ENCODE peak calls at places on chromosomes 16 and 17, in four cellular contexts. P is activated CD4-positive, alpha-beta T cell treated with anti-CD3 and anti-CD28 coated beads, Interleukin-2, amount 10 ng/mL, durations not matched to agents 7 days and 5 days; K is NCI-H1092 treated with DMSO at 0.1 percent for 48 hours; H is NCI-H1417. G is an unnamed sample.

GRCh38 chr17:67475161-67475887 is 98.2 kb downstream of the PITPNC1 start:
- DNase-seq in H (peak), P (peak), K (peak), G (peak)

GRCh38 chr17:5352681-5353289 is 66.7 kb downstream of the NUP88 start:
- DNase-seq in H (no peak), K (no peak), P (no peak), G (no peak)

GRCh38 chr17:46741122-46741725 is 77.3 kb downstream of the WNT3 start:
- DNase-seq in P (no peak), H (no peak), K (no peak), G (no peak)

GRCh38 chr16:30997000-30997886 is 12.2 kb downstream of the HSD3B7 start:
- DNase-seq in K (no peak), H (peak), P (peak), G (peak)

GRCh38 chr17:77885678-77886386 is 72.7 kb upstream of the TNRC6C start:
- DNase-seq in K (no peak), H (no peak), P (no peak), G (no peak)

GRCh38 chr16:1154887-1155331 is 2.0 kb downstream of the CACNA1H start:
- DNase-seq in P (no peak), K (no peak), H (no peak), G (no peak)

GRCh38 chr16:15598648-15599190 is 44.2 kb downstream of the MARF1 start:
- DNase-seq in K (no peak), H (no peak), P (no peak), G (no peak)

GRCh38 chr16:4176794-4177438 is 60.7 kb upstream of the ADCY9 start:
- DNase-seq in K (no peak), H (no peak), P (no peak), G (peak)

GRCh38 chr16:65975049-65975708 is 391.3 kb upstream of the CDH5 start:
- DNase-seq in K (no peak), H (no peak), P (no peak), G (no peak)

GRCh38 chr16:49521706-49522325 is 148.2 kb downstream of the C16orf78 start:
- DNase-seq in P (no peak), H (no peak), K (peak), G (no peak)

GRCh38 chr16:4940719-4941118 is 3.8 kb upstream of the PPL start:
- DNase-seq in H (no peak), P (no peak), K (no peak), G (no peak)

GRCh38 chr17:44536090-44536960 is 21.0 kb upstream of the FZD2 start:
- DNase-seq in H (no peak), K (no peak), P (no peak), G (no peak)

GRCh38 chr17:17206913-17207368 is 808 bp upstream of the PLD6 start:
- DNase-seq in K (peak), H (no peak), P (no peak), G (no peak)

GRCh38 chr16:1670866-1671265 is 7.2 kb upstream of the JPT2 start:
- DNase-seq in K (no peak), P (no peak), H (no peak), G (no peak)

GRCh38 chr17:5898406-5898805 is 171.8 kb upstream of the WSCD1 start:
- DNase-seq in H (no peak), P (no peak), K (no peak), G (no peak)

GRCh38 chr17:81909966-81910839 is 996 bp downstream of the PCYT2 start:
- DNase-seq in H (no peak), K (no peak), P (no peak), G (peak)

GRCh38 chr16:88264641-88265285 is 118.0 kb upstream of the ZNF469 start:
- DNase-seq in H (no peak), K (no peak), P (peak), G (peak)

GRCh38 chr16:30535106-30535776 is 583 bp upstream of the ZNF747 start:
- DNase-seq in H (no peak), K (no peak), P (peak), G (no peak)

GRCh38 chr17:45146616-45147101 is 1.6 kb upstream of the HEXIM1 start:
- DNase-seq in P (no peak), K (no peak), H (no peak), G (peak)

GRCh38 chr17:39668141-39668924 is at the start of gene PNMT:
- DNase-seq in K (peak), H (peak), P (peak), G (peak)

GRCh38 chr16:4443986-4444385 is 18.3 kb downstream of the DNAJA3 start:
- DNase-seq in H (no peak), P (no peak), K (no peak), G (no peak)

GRCh38 chr16:2163211-2163881 is 7.8 kb downstream of the TRAF7 start:
- DNase-seq in P (no peak), K (no peak), H (no peak), G (peak)

GRCh38 chr17:50659220-50659619 is 24.5 kb downstream of the ABCC3 start:
- DNase-seq in H (no peak), P (no peak), K (no peak), G (no peak)

GRCh38 chr16:8703693-8704092 is 29.3 kb downstream of the ABAT start:
- DNase-seq in K (no peak), H (no peak), P (no peak), G (no peak)

GRCh38 chr16:70331588-70332358 is 14.9 kb upstream of the DDX19A start:
- DNase-seq in P (no peak), H (no peak), K (no peak), G (no peak)

GRCh38 chr17:8359769-8360168 is 16.7 kb downstream of the KRABD2 start:
- DNase-seq in K (no peak), P (no peak), H (no peak), G (no peak)

GRCh38 chr17:58337600-58338453 is 9.2 kb upstream of the TSPOAP1 start:
- DNase-seq in H (no peak), P (peak), K (no peak), G (no peak)

GRCh38 chr16:3882531-3882930 is 2.0 kb upstream of the CREBBP start:
- DNase-seq in K (no peak), P (no peak), H (no peak), G (no peak)

GRCh38 chr17:13865650-13866049 is 203.7 kb upstream of the COX10 start:
- DNase-seq in P (no peak), K (no peak), H (no peak), G (no peak)

GRCh38 chr17:81066072-81066471 is 31.1 kb downstream of the BAIAP2 start:
- DNase-seq in P (no peak), H (no peak), K (no peak), G (no peak)

G was measured in HT-29.